ENCODE peak calls at places on chromosomes 3 and 15, in five cellular contexts. W is LNCaP clone FGC, Z is dermis blood vessel endothelial cell, B is stromal cell of bone marrow, H is NB4. J is an unnamed sample.

GRCh38 chr3:14598143-14598569 is 53.4 kb upstream of the CCDC174 start:
- DNase-seq in W (no peak), Z (peak; percentile 68), B (peak; percentile 8), H (peak; percentile 58), J (peak; percentile 11)

GRCh38 chr3:160150525-160150924 is 74.7 kb upstream of the C3orf80 start:
- DNase-seq in W (no peak), Z (no peak), B (peak; percentile 83), H (no peak), J (no peak)

GRCh38 chr3:116579843-116580242 is 129.7 kb upstream of the TUSC7 start:
- DNase-seq in W (no peak), Z (peak; percentile 1), B (peak; percentile 0), H (peak; percentile 9), J (peak; percentile 0)

GRCh38 chr3:8520816-8521415 is 19.3 kb downstream of the LMCD1 start:
- DNase-seq in W (no peak), Z (no peak), B (no peak), H (no peak), J (no peak)

GRCh38 chr15:98799461-98799971 is 151.2 kb downstream of the IGF1R start:
- DNase-seq in W (no peak), Z (peak; percentile 15), B (no peak), H (peak; percentile 77), J (peak; percentile 12)

GRCh38 chr3:122957707-122958210 is 69.8 kb downstream of the SEMA5B start:
- DNase-seq in W (no peak), Z (no peak), B (no peak), H (no peak), J (no peak)

GRCh38 chr15:74319596-74320357 is 47.7 kb downstream of the CYP11A1 start:
- DNase-seq in W (no peak), Z (peak; percentile 17), B (no peak), H (peak; percentile 49), J (no peak)

GRCh38 chr3:105537371-105538075 is 170.8 kb downstream of the ALCAM start:
- DNase-seq in W (no peak), Z (no peak), B (no peak), H (no peak), J (no peak)

J was measured in dermis microvascular lymphatic vessel endothelial cell.